ENCODE peak calls at places on chromosomes 7 and 10, in four cellular contexts. D is K562, G is HepG2, O is HCT116. L is an unnamed sample.

GRCh38 chr7:78649976-78650375 is 803.5 kb downstream of the MAGI2 start:
- DNase-seq in O (no peak), G (no peak), D (no peak), L (no peak)

GRCh38 chr7:69434350-69434749 is 163.9 kb upstream of the AUTS2 start:
- DNase-seq in O (no peak), G (no peak), D (no peak), L (no peak)

GRCh38 chr7:128889121-128889520 is 21.4 kb downstream of the KCP start:
- DNase-seq in D (no peak), G (no peak), O (no peak), L (no peak)

GRCh38 chr7:30674420-30674819 is 7.8 kb downstream of the CRHR2 start:
- DNase-seq in D (no peak), G (no peak), O (no peak), L (no peak)

GRCh38 chr10:130301026-130301892 is 165.1 kb downstream of the GLRX3 start:
- DNase-seq in O (no peak), G (no peak), D (no peak), L (no peak)

GRCh38 chr7:70355591-70356323 is 757.5 kb downstream of the AUTS2 start:
- DNase-seq in D (no peak), G (no peak), O (no peak), L (no peak)

GRCh38 chr10:22317121-22317370 is 858 bp downstream of the COMMD3 start:
- DNase-seq in G (no peak), O (no peak), D (no peak), L (no peak)

GRCh38 chr7:138979226-138979979 is 1.8 kb downstream of the KIAA1549 start:
- DNase-seq in O (peak; percentile 10), D (no peak), G (peak; percentile 26), L (no peak)

GRCh38 chr7:132930881-132931280 is 151.0 kb downstream of the CHCHD3 start:
- DNase-seq in G (peak; percentile 9), D (peak; percentile 36), O (no peak), L (no peak)

GRCh38 chr7:151572136-151572535 is 52.4 kb upstream of the RHEB start:
- DNase-seq in D (no peak), O (no peak), G (no peak), L (no peak)

GRCh38 chr7:132514430-132514829 is 61.8 kb downstream of the PLXNA4 start:
- DNase-seq in D (no peak), O (no peak), G (no peak), L (no peak)

GRCh38 chr7:150373049-150373801 is 4.6 kb downstream of the REPIN1 start:
- DNase-seq in G (no peak), O (no peak), D (no peak), L (no peak)

GRCh38 chr10:113047963-113048781 is 98.1 kb downstream of the TCF7L2 start:
- DNase-seq in G (no peak), D (no peak), O (no peak), L (no peak)

GRCh38 chr7:148856891-148857290 is 27.2 kb downstream of the EZH2 start:
- DNase-seq in G (no peak), D (peak; percentile 52), O (no peak), L (no peak)

GRCh38 chr7:157837561-157837960 is 500.8 kb downstream of the DNAJB6 start:
- DNase-seq in G (no peak), O (no peak), D (no peak), L (no peak)

GRCh38 chr10:28284126-28284525 is 18.7 kb downstream of the MPP7 start:
- DNase-seq in O (no peak), G (peak; percentile 46), D (no peak), L (no peak)

GRCh38 chr7:30901856-30902255 is 9.8 kb upstream of the AQP1 start:
- DNase-seq in O (no peak), D (peak; percentile 88), G (no peak), L (no peak)

GRCh38 chr7:92763636-92764423 is 72.5 kb downstream of the CDK6 start:
- DNase-seq in D (peak; percentile 32), G (peak; percentile 63), O (peak; percentile 90), L (no peak)

GRCh38 chr10:112307631-112308502 is 24.7 kb downstream of the TECTB start:
- DNase-seq in G (peak; percentile 61), O (peak; percentile 59), D (peak; percentile 60), L (no peak)

GRCh38 chr7:158975526-158976467 is 119.4 kb downstream of the DYNC2I1 start:
- DNase-seq in O (no peak), D (peak; percentile 86), G (peak; percentile 56), L (no peak)

GRCh38 chr10:35643151-35643975 is 1.3 kb upstream of the FZD8 start:
- DNase-seq in G (no peak), O (no peak), D (peak; percentile 52), L (no peak)

GRCh38 chr7:74029991-74030415 is 2.0 kb downstream of the ELN start:
- DNase-seq in O (no peak), D (peak; percentile 39), G (no peak), L (no peak)

GRCh38 chr7:82257118-82257695 is 186.4 kb downstream of the CACNA2D1 start:
- DNase-seq in O (no peak), G (no peak), D (no peak), L (no peak)

GRCh38 chr7:5523052-5523711 is 99.5 kb upstream of the TNRC18 start:
- DNase-seq in O (no peak), D (no peak), G (no peak), L (no peak)

GRCh38 chr10:110446277-110446676 is 51.4 kb upstream of the DUSP5 start:
- DNase-seq in D (no peak), O (no peak), G (no peak), L (no peak)

GRCh38 chr7:114819629-114820362 is 102.1 kb upstream of the MDFIC start:
- DNase-seq in O (peak; percentile 69), D (no peak), G (peak; percentile 4), L (peak; percentile 85)

GRCh38 chr10:103451091-103451801 is 924 bp downstream of the CALHM2 start:
- DNase-seq in G (no peak), D (peak; percentile 34), O (peak; percentile 73), L (no peak)

GRCh38 chr10:88386878-88387773 is 196.0 kb downstream of the RNLS start:
- DNase-seq in G (peak; percentile 50), O (peak; percentile 43), D (no peak), L (no peak)

GRCh38 chr7:70694357-70694908 is 437.5 kb upstream of the GALNT17 start:
- DNase-seq in D (no peak), G (no peak), O (no peak), L (no peak)

GRCh38 chr7:98266840-98267239 is 14.6 kb upstream of the BRI3 start:
- DNase-seq in O (no peak), D (no peak), G (no peak), L (no peak)

GRCh38 chr7:111265394-111265793 is 174.5 kb downstream of the LRRN3 start:
- DNase-seq in D (no peak), G (no peak), O (no peak), L (no peak)

GRCh38 chr7:111264111-111264868 is 173.4 kb downstream of the LRRN3 start:
- DNase-seq in D (no peak), G (no peak), O (no peak), L (no peak)

GRCh38 chr7:111259991-111260390 is 169.1 kb downstream of the LRRN3 start:
- DNase-seq in D (no peak), G (no peak), O (no peak), L (no peak)

GRCh38 chr7:111266613-111267012 is 175.7 kb downstream of the LRRN3 start:
- DNase-seq in O (no peak), D (no peak), G (peak; percentile 30), L (no peak)

GRCh38 chr7:111262293-111263116 is 171.6 kb downstream of the LRRN3 start:
- DNase-seq in D (no peak), O (no peak), G (peak; percentile 39), L (no peak)
- TF ChIP-seq SIN3A in D (no peak), O (no peak), G (no peak), L (no peak)

DNA sequence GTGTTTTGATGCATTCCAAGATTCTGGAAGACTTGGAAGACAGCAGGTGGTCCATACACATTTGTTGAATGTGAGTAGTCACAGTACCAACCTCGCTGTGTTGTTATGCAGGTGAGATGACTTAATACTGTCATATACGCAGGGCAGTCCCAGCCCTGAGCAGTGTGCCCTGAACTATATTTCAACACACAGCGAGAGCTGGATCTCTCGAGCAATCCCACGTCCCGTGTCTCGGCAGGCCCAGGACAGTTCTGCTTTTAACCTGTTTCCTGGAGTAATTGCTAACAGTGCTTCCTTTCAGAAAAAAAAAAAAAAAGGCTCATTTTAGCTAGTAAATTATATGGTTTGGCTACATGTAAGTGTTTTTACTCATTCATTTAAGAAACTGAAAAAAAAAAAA is 179.7 kb downstream of the PRKCQ start:
- DNase-seq in G (no peak), O (no peak), D (no peak), L (no peak)
- TF ChIP-seq POLR2AphosphoS5 in G (no peak), O (no peak), D (no peak), L (no peak)

GRCh38 chr10:71820966-71821365 is 30.1 kb downstream of the PSAP start:
- DNase-seq in O (no peak), D (no peak), G (no peak), L (no peak)

GRCh38 chr10:71819985-71820384 is 31.1 kb downstream of the PSAP start:
- DNase-seq in G (no peak), O (no peak), D (no peak), L (no peak)

GRCh38 chr10:71819479-71819878 is 31.6 kb downstream of the PSAP start:
- DNase-seq in O (no peak), D (no peak), G (no peak), L (no peak)

GRCh38 chr10:71823356-71823755 is 27.7 kb downstream of the PSAP start:
- DNase-seq in O (no peak), G (no peak), D (no peak), L (no peak)

DNA sequence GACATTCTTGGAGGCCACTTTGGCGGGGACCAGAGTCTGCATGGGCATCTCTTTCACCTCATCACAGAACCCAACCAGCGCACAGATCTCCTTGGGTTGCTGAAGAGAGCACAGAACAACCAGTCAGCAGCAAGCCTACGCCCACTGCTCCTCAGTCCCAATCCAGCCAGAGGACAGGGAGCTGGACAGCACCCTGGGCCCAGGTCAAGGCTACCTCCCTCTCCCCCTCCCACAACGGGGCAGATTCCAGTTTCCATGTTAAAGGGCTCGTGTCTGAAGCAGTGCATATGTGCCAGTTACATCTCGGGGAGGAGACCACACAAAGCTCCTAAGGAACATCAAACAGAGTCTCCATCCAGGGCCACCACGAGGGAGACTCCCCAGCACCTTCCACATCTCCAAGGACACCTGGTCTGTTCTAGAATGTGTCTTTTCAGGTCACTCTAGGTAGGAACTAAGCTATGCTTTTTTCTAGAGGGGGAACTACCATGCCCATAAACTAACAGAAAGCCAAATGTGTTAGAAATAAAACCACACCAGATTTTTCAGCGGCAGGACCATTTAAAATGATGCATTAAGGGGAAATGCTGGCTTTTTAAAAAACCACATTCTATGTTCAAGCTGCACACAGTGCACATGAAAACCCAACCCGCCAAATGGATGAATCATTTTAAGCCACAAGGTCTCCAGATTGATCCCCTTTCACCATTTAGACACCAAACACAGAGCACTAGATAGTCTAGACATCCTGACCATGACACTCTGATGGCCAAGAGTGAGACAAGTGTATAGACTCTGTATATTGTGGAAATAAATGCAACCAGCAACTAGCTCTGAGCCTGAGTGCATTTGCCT is 28.9 kb downstream of the PSAP start:
- DNase-seq in D (no peak), O (no peak), G (no peak), L (no peak)
- TF ChIP-seq TCF7L2 in D (no peak), O (no peak), G (no peak), L (no peak)

DNA sequence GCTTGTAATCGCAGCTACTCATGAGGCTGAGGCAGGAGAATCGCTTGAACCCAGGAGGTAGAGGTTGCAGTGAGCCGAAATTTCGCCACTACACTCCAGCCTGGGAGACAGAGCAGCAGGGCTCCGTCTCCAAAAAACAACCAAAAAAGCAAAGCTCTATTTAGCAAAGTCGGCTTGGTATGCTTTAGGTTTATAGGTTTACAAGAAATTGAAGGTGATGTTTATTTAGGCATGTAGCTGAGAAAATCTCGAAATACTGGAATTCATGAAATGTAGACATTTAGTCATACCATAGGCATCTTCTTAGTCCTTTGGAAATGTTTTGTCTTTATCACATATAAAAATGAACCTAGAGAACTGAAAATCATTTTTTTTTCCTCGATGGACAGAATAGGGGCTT is 453.8 kb upstream of the ANKRD30A start:
- DNase-seq in D (no peak), G (no peak), O (no peak), L (no peak)
- TF ChIP-seq SIN3A in D (no peak), G (no peak), O (no peak), L (no peak)

L was measured in Panc1.